ENCODE peak calls at places on chromosomes 4 and X, in eight cellular contexts. C, Y, T, X, A, P, D and J are unnamed samples. For H3K36me3 and H3K27me3, the result is how much of the 10 kb centered on the place peaks cover.

GRCh38 chrX:95152810-95153209 is 1478.8 kb downstream of the FAM133A start:
- DNase-seq in T (no peak), Y (no peak), C (no peak), D (no peak), X (peak), A (no peak), P (no peak), J (no peak)

GRCh38 chr4:107050525-107051135 is 14.5 kb upstream of the DKK2 start:
- DNase-seq in C (no peak), D (no peak), Y (no peak), T (no peak), A (no peak), P (no peak), X (no peak), J (peak)

GRCh38 chr4:128550060-128550459 is 259.4 kb upstream of the JADE1 start:
- DNase-seq in X (no peak), Y (no peak), T (no peak), A (no peak), C (no peak), P (no peak), D (no peak), J (no peak)

GRCh38 chr4:94621491-94622080 is 136.2 kb upstream of the BMPR1B start:
- DNase-seq in X (no peak), A (no peak), Y (no peak), D (no peak), P (no peak), C (no peak), T (no peak), J (peak)

GRCh38 chr4:145731026-145731425 is 51.1 kb downstream of the C4orf51 start:
- DNase-seq in A (peak), P (peak), T (no peak), X (no peak), C (no peak), D (peak), Y (no peak), J (no peak)

GRCh38 chr4:3269105-3269927 is 20.4 kb downstream of the MSANTD1 start:
- DNase-seq in A (peak), T (peak), C (no peak), Y (no peak), P (no peak), X (peak), D (peak), J (no peak)

GRCh38 chrX:18449271-18449670 is 23.9 kb downstream of the CDKL5 start:
- DNase-seq in T (no peak), C (no peak), Y (no peak), A (no peak), D (no peak), P (no peak), X (no peak), J (no peak)

GRCh38 chr4:177687117-177687516 is 244.9 kb upstream of the AGA start:
- DNase-seq in C (no peak), T (no peak), A (no peak), Y (no peak), P (no peak), D (no peak), X (no peak), J (no peak)

GRCh38 chr4:133186845-133187244 is 37.8 kb downstream of the PCDH10 start:
- DNase-seq in P (no peak), X (no peak), A (no peak), C (no peak), T (no peak), Y (no peak), D (no peak), J (no peak)

GRCh38 chrX:37787353-37787869 is 7.6 kb downstream of the CYBB start:
- DNase-seq in T (no peak), X (no peak), C (no peak), P (no peak), Y (no peak), D (no peak), A (no peak), J (no peak)

GRCh38 chrX:34879876-34880275 is 62.7 kb upstream of the FAM47B start:
- DNase-seq in Y (no peak), X (no peak), P (no peak), T (no peak), C (no peak), D (no peak), A (no peak), J (no peak)

GRCh38 chr4:142875117-142875516 is 29.0 kb upstream of the INPP4B start:
- DNase-seq in A (no peak), X (no peak), T (no peak), P (no peak), Y (no peak), C (no peak), D (no peak), J (no peak)

GRCh38 chr4:139767168-139767567 is 101.5 kb downstream of the MGST2 start:
- DNase-seq in X (no peak), T (no peak), A (no peak), D (no peak), C (no peak), Y (no peak), P (no peak), J (no peak)

GRCh38 chrX:85698921-85699320 is 319.5 kb upstream of the POF1B start:
- DNase-seq in A (no peak), P (no peak), C (no peak), D (no peak), Y (no peak), X (no peak), T (no peak), J (no peak)

GRCh38 chr4:128427832-128428366 is 140.3 kb upstream of the PGRMC2 start:
- DNase-seq in D (peak), Y (peak), P (peak), A (peak), T (peak), X (no peak), C (peak), J (peak)

GRCh38 chrX:11562570-11562969 is 103.2 kb downstream of the ARHGAP6 start:
- DNase-seq in P (no peak), T (no peak), X (no peak), C (no peak), A (no peak), D (no peak), Y (no peak), J (no peak)

GRCh38 chr4:111230265-111230664 is 607.4 kb upstream of the PITX2 start:
- DNase-seq in C (no peak), A (no peak), D (no peak), T (no peak), X (no peak), Y (no peak), P (no peak), J (no peak)

GRCh38 chrX:103356897-103357296 is 591 bp downstream of the TCEAL9 start:
- DNase-seq in C (no peak), T (no peak), P (no peak), Y (no peak), A (peak), X (no peak), D (no peak), J (no peak)

GRCh38 chr4:8152865-8153257 is 5.8 kb downstream of the ABLIM2 start:
- DNase-seq in C (no peak), X (peak), A (no peak), D (no peak), Y (peak), T (no peak), P (peak), J (no peak)

GRCh38 chr4:152187693-152188092 is 348.2 kb downstream of the FBXW7 start:
- DNase-seq in D (no peak), P (no peak), T (no peak), Y (no peak), A (no peak), C (no peak), X (no peak), J (no peak)

GRCh38 chr4:34814266-34814665 is 1430.0 kb downstream of the ARAP2 start:
- DNase-seq in C (no peak), D (no peak), X (no peak), T (no peak), Y (no peak), P (no peak), A (no peak), J (no peak)

GRCh38 chrX:1598021-1598875 is 6.8 kb downstream of the AKAP17A start:
- DNase-seq in D (peak), X (no peak), Y (no peak), T (peak), P (no peak), A (no peak), C (no peak), J (no peak)

GRCh38 chrX:1597345-1598020 is 6.1 kb downstream of the AKAP17A start:
- DNase-seq in A (no peak), P (no peak), D (peak), Y (no peak), T (peak), X (no peak), C (no peak), J (no peak)

GRCh38 chrX:1596676-1597344 is 5.4 kb downstream of the AKAP17A start:
- DNase-seq in A (no peak), X (no peak), T (no peak), D (peak), Y (no peak), P (no peak), C (no peak), J (no peak)

GRCh38 chrX:1593286-1594271 is 2.2 kb downstream of the AKAP17A start:
- DNase-seq in Y (no peak), C (no peak), P (no peak), A (no peak), T (peak), D (peak), X (no peak), J (no peak)

GRCh38 chrX:1595711-1596060 is 4.3 kb downstream of the AKAP17A start:
- DNase-seq in A (no peak), Y (no peak), X (no peak), T (no peak), D (peak), P (no peak), C (no peak), J (no peak)
- H3K36me3 ChIP-seq in A (half or more), Y (half or more), X (half or more), T (half or more), D (half or more), P (half or more), C (under half), J (under half)

DNA sequence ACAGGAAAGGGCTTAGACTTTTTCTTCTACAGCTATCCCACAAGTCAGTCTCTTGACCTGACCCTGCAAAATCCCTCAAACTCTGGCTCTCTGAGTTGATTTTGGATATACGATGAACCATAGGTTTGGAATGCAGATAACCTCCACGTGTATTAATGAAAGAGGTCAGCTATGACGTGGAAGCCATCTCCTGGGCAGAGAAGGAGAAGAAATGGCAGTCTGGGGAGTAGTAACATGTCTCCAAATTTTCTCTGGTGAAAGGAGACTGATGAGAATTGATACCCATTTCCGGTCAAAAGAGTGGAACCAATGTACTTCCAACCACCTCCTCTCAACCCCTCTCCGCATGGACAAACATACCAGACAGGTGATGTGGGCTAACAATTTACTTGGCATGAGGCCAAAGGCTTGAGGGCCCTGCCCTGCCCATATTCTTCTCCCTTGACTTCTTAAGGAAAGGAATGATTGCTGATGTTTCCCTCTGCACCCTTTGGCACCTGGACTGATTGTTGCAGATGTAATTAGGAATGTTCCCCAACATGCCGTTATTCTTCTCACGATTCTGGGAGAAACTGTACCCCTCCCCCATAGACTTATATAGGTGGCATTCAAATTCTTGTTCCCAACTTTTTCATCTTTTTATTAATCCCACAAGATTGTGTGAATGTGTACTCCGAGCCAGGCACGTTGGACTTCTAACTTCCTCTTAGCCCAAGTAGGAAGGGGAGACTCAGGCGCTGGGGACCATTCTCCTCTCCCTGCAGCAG is 580 bp upstream of the PLS3 start:
- DNase-seq in Y (no peak), D (no peak), C (peak), T (no peak), A (no peak), X (no peak), P (no peak), J (peak)
- H3K27me3 ChIP-seq in Y (under half), D (under half), C (under half), T (under half), A (half or more), X (under half), P (under half), J (under half)

DNA sequence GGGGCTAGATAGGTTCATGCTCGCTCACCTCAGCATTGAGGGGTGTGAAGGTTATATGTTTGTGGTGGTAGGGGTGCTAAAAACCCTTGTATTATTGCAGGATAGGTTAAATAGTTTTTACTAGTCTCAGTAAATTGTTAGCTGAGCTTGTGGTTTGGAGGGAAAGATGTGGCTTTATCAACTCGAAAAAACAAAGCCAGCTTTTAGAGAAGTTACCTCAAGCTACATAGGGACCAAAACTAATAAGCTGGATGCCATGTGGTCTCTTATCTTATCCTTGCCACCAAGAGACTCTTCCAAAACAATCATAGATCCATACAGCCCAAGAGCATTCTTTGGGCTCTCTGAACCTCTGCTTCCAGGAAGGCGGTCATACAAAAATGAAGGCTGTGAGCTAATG is 29.2 kb downstream of the MSN start:
- DNase-seq in A (no peak), C (no peak), X (no peak), P (no peak), T (no peak), Y (no peak), D (no peak), J (no peak)
- H3K36me3 ChIP-seq in A (under half), C (under half), X (under half), P (under half), T (under half), Y (under half), D (under half), J (under half)

GRCh38 chr4:159787901-159788300 is 685.0 kb downstream of the RAPGEF2 start:
- DNase-seq in P (no peak), X (no peak), Y (no peak), A (no peak), C (no peak), D (no peak), T (no peak), J (no peak)
- H3K27me3 ChIP-seq in P (under half), X (under half), Y (under half), A (under half), C (under half), D (under half), T (under half), J (under half)